ENCODE peak calls at places on chromosomes 3 and 15, in four cellular contexts. V, G, P and B are unnamed samples.

GRCh38 chr3:70726096-70726745 is 413.8 kb upstream of the MDFIC2 start:
- DNase-seq in V (no peak), G (no peak), P (no peak), B (no peak)

GRCh38 chr3:71576966-71577459 is 6.5 kb downstream of the FOXP1 start:
- DNase-seq in V (no peak), G (no peak), P (peak), B (no peak)

GRCh38 chr3:117651271-117651670 is 941.7 kb downstream of the TUSC7 start:
- DNase-seq in V (no peak), G (no peak), P (no peak), B (no peak)

GRCh38 chr3:181457190-181457589 is 254.5 kb upstream of the SOX2 start:
- DNase-seq in V (no peak), G (no peak), P (peak), B (no peak)

GRCh38 chr3:129289201-129289921 is 10.7 kb downstream of the HMCES start:
- DNase-seq in V (no peak), G (no peak), P (no peak), B (no peak)

GRCh38 chr3:63921741-63922482 is 9.7 kb upstream of the SCAANT1 start:
- DNase-seq in V (no peak), G (peak), P (peak), B (no peak)

GRCh38 chr3:88123526-88123925 is 26.2 kb upstream of the C3orf38 start:
- DNase-seq in V (no peak), G (no peak), P (no peak), B (no peak)

GRCh38 chr15:65311760-65312159 is 7.3 kb downstream of the RNU5B-1 start:
- DNase-seq in V (no peak), G (no peak), P (no peak), B (no peak)

GRCh38 chr3:16437640-16438039 is 75.9 kb downstream of the RFTN1 start:
- DNase-seq in V (no peak), G (no peak), P (no peak), B (no peak)

GRCh38 chr3:69976021-69976420 is 23.5 kb upstream of the SAMMSON start:
- DNase-seq in V (no peak), G (no peak), P (no peak), B (no peak)

GRCh38 chr15:60667925-60668324 is 189.0 kb upstream of the ICE2 start:
- DNase-seq in V (no peak), G (no peak), P (no peak), B (no peak)

GRCh38 chr3:195556390-195556789 is 13.3 kb upstream of the PPP1R2 start:
- DNase-seq in V (no peak), G (no peak), P (peak), B (no peak)

GRCh38 chr3:46913644-46914043 is 36.1 kb downstream of the PTH1R start:
- DNase-seq in V (peak), G (no peak), P (no peak), B (peak)

GRCh38 chr15:26455828-26456227 is 317.0 kb downstream of the GABRB3 start:
- DNase-seq in V (no peak), G (no peak), P (no peak), B (no peak)

GRCh38 chr3:194540268-194540937 is 53.6 kb upstream of the ATP13A3 start:
- DNase-seq in V (no peak), G (no peak), P (peak), B (no peak)

GRCh38 chr3:121431717-121432517 is 113.9 kb downstream of the POLQ start:
- DNase-seq in V (no peak), G (peak), P (peak), B (peak)

GRCh38 chr3:142910280-142910679 is 21.4 kb upstream of the PCOLCE2 start:
- DNase-seq in V (no peak), G (no peak), P (no peak), B (no peak)

GRCh38 chr15:62769604-62770003 is 272.9 kb upstream of the TPM1 start:
- DNase-seq in V (no peak), G (no peak), P (no peak), B (no peak)

GRCh38 chr3:13452490-13453335 is 27.4 kb upstream of the HDAC11 start:
- DNase-seq in V (peak), G (peak), P (peak), B (peak)

GRCh38 chr3:181486496-181486895 is 225.2 kb upstream of the SOX2 start:
- DNase-seq in V (no peak), G (no peak), P (peak), B (no peak)

GRCh38 chr15:58523634-58524033 is 91.8 kb downstream of the LIPC start:
- DNase-seq in V (no peak), G (no peak), P (no peak), B (no peak)

GRCh38 chr15:45198337-45199135 is 10.8 kb upstream of the SHF start:
- DNase-seq in V (peak), G (peak), P (peak), B (peak)

GRCh38 chr15:100913961-100914360 is 5.2 kb upstream of the LRRK1 start:
- DNase-seq in V (no peak), G (no peak), P (no peak), B (no peak)

GRCh38 chr3:152384412-152384811 is 115.7 kb downstream of the MBNL1 start:
- DNase-seq in V (no peak), G (no peak), P (no peak), B (no peak)

GRCh38 chr15:91448245-91448644 is 348.2 kb downstream of the SV2B start:
- DNase-seq in V (no peak), G (no peak), P (no peak), B (no peak)

GRCh38 chr3:71893120-71893519 is 108.2 kb upstream of the PROK2 start:
- DNase-seq in V (no peak), G (no peak), P (no peak), B (no peak)

GRCh38 chr3:197317250-197317963 is 19.0 kb upstream of the DLG1 start:
- DNase-seq in V (no peak), G (no peak), P (no peak), B (no peak)

GRCh38 chr3:158470944-158471638 is 99.9 kb upstream of the MLF1 start:
- DNase-seq in V (no peak), G (no peak), P (no peak), B (no peak)

GRCh38 chr3:166013073-166013679 is 176.0 kb upstream of the BCHE start:
- DNase-seq in V (peak), G (no peak), P (no peak), B (peak)

GRCh38 chr3:116920836-116921596 is 211.4 kb downstream of the TUSC7 start:
- DNase-seq in V (no peak), G (no peak), P (no peak), B (no peak)

GRCh38 chr15:37880009-37880834 is 54.2 kb upstream of the TMCO5A start:
- DNase-seq in V (peak), G (peak), P (peak), B (no peak)

GRCh38 chr15:83200162-83200561 is 7.5 kb downstream of the HDGFL3 start:
- DNase-seq in V (no peak), G (no peak), P (no peak), B (no peak)

GRCh38 chr15:52790941-52791751 is 1.0 kb upstream of the ONECUT1 start:
- DNase-seq in V (no peak), G (no peak), P (no peak), B (no peak)

GRCh38 chr3:177820683-177821316 is 623.5 kb upstream of the TBL1XR1 start:
- DNase-seq in V (no peak), G (peak), P (no peak), B (no peak)

GRCh38 chr3:52532517-52532837 is 1.2 kb downstream of the NT5DC2 start:
- DNase-seq in V (peak), G (no peak), P (no peak), B (no peak)

GRCh38 chr15:67652586-67652985 is 110.1 kb downstream of the MAP2K5 start:
- DNase-seq in V (no peak), G (no peak), P (no peak), B (no peak)

GRCh38 chr15:71761649-71762048 is 48.7 kb upstream of the NR2E3 start:
- DNase-seq in V (no peak), G (no peak), P (no peak), B (no peak)